ENCODE peak calls at places on chromosomes 5 and 9, in five cellular contexts. W is A549, X is HepG2, C is K562, G is SK-N-SH. F is an unnamed sample.

GRCh38 chr9:22237497-22238363 is 208.9 kb upstream of the DMRTA1 start:
- DNase-seq in X (peak), C (no peak), G (no peak), W (peak), F (peak)

GRCh38 chr5:31064215-31064614 is 129.3 kb upstream of the CDH6 start:
- DNase-seq in C (no peak), W (no peak), X (no peak), G (no peak), F (no peak)

GRCh38 chr5:84578226-84578625 is 193.5 kb upstream of the EDIL3 start:
- DNase-seq in C (no peak), X (no peak), W (no peak), G (no peak), F (no peak)

GRCh38 chr9:133686642-133687575 is 50.7 kb downstream of the DBH start:
- DNase-seq in X (no peak), G (no peak), C (no peak), W (no peak), F (no peak)

GRCh38 chr5:78534148-78535009 is 114.2 kb downstream of the LHFPL2 start:
- DNase-seq in W (no peak), C (peak), G (no peak), X (no peak), F (no peak)

GRCh38 chr5:117103703-117104102 is 529.1 kb upstream of the SEMA6A start:
- DNase-seq in W (no peak), G (peak), X (no peak), C (no peak), F (no peak)

GRCh38 chr9:130825051-130825651 is 9.9 kb upstream of the ABL1 start:
- DNase-seq in W (no peak), G (peak), C (peak), X (no peak), F (no peak)

GRCh38 chr9:94980947-94981632 is 254.6 kb downstream of the AOPEP start:
- DNase-seq in G (peak), W (no peak), C (no peak), X (no peak), F (no peak)

GRCh38 chr5:1726956-1727355 is 72.7 kb downstream of the MRPL36 start:
- DNase-seq in G (no peak), X (no peak), W (no peak), C (no peak), F (no peak)

GRCh38 chr9:137665697-137666504 is 47.1 kb downstream of the EHMT1 start:
- DNase-seq in C (no peak), W (no peak), X (no peak), G (no peak), F (no peak)

GRCh38 chr9:112361602-112362001 is 18.3 kb upstream of the HSDL2 start:
- DNase-seq in X (peak), W (peak), G (peak), C (no peak), F (peak)

GRCh38 chr5:142204219-142204618 is 95.6 kb downstream of the NDFIP1 start:
- DNase-seq in C (no peak), G (no peak), W (no peak), X (no peak), F (no peak)

GRCh38 chr5:1252681-1253080 is 27.5 kb downstream of the SLC6A18 start:
- DNase-seq in C (no peak), W (no peak), X (no peak), G (no peak), F (no peak)

GRCh38 chr9:121359358-121360294 is 10.4 kb downstream of the STOM start:
- DNase-seq in C (no peak), X (no peak), W (no peak), G (no peak), F (no peak)

GRCh38 chr9:137458194-137459146 is 664 bp downstream of the NSMF start:
- DNase-seq in C (no peak), W (no peak), X (no peak), G (peak), F (no peak)

GRCh38 chr5:16454686-16455085 is 10.9 kb downstream of the ZNF622 start:
- DNase-seq in G (no peak), W (no peak), X (no peak), C (peak), F (no peak)

GRCh38 chr9:91516781-91517180 is 93.1 kb upstream of the NFIL3 start:
- DNase-seq in W (no peak), X (no peak), C (no peak), G (no peak), F (no peak)

GRCh38 chr5:34712565-34712964 is 56.4 kb downstream of the RAI14 start:
- DNase-seq in C (no peak), W (no peak), X (no peak), G (no peak), F (no peak)

GRCh38 chr5:1171340-1171941 is 30.0 kb upstream of the SLC6A19 start:
- DNase-seq in X (no peak), G (no peak), W (peak), C (no peak), F (no peak)

GRCh38 chr9:79011461-79011860 is 560.3 kb upstream of the TLE4 start:
- DNase-seq in W (no peak), X (no peak), G (no peak), C (no peak), F (no peak)

GRCh38 chr9:80699551-80699998 is 989.8 kb downstream of the TLE1 start:
- DNase-seq in W (no peak), C (no peak), G (no peak), X (no peak), F (no peak)

GRCh38 chr9:85258823-85259370 is 482.9 kb downstream of the AGTPBP1 start:
- DNase-seq in C (peak), X (peak), W (peak), G (peak), F (peak)

GRCh38 chr9:71146511-71146910 is 25.1 kb upstream of the TRPM3 start:
- DNase-seq in C (no peak), X (no peak), G (no peak), W (no peak), F (no peak)

GRCh38 chr5:67963789-67964519 is 251.6 kb upstream of the PIK3R1 start:
- DNase-seq in C (no peak), G (no peak), X (no peak), W (no peak), F (no peak)

GRCh38 chr5:152817311-152817710 is 412.2 kb upstream of the NMUR2 start:
- DNase-seq in G (no peak), W (no peak), C (no peak), X (no peak), F (no peak)

GRCh38 chr9:111038336-111039202 is at the start of gene LPAR1:
- DNase-seq in W (peak), C (no peak), G (peak), X (no peak), F (peak)

GRCh38 chr5:68745459-68745858 is 348.4 kb upstream of the SLC30A5 start:
- DNase-seq in G (no peak), W (peak), C (peak), X (no peak), F (no peak)

GRCh38 chr5:64691333-64691732 is 1.0 kb downstream of the SHISAL2B start:
- DNase-seq in X (no peak), W (peak), G (no peak), C (no peak), F (no peak)

GRCh38 chr9:88593537-88594185 is 58.7 kb downstream of the NXNL2 start:
- DNase-seq in G (peak), W (peak), X (peak), C (peak), F (peak)

GRCh38 chr5:72427488-72428437 is 79.4 kb downstream of the ZNF366 start:
- DNase-seq in W (no peak), G (no peak), X (no peak), C (no peak), F (no peak)

GRCh38 chr9:89597711-89598707 is 6.8 kb upstream of the GADD45G start:
- DNase-seq in X (peak), C (peak), W (peak), G (peak), F (no peak)

GRCh38 chr5:38640012-38640395 is 83.6 kb upstream of the LIFR start:
- DNase-seq in C (no peak), W (peak), X (no peak), G (no peak), F (no peak)

GRCh38 chr9:70110194-70111041 is 66.8 kb downstream of the MAMDC2 start:
- DNase-seq in C (no peak), X (no peak), G (no peak), W (no peak), F (no peak)

GRCh38 chr9:25917593-25918426 is 239.6 kb upstream of the TUSC1 start:
- DNase-seq in G (no peak), X (no peak), C (no peak), W (no peak), F (no peak)

GRCh38 chr9:134546231-134546731 is 95.3 kb upstream of the COL5A1 start:
- DNase-seq in X (no peak), G (no peak), C (no peak), W (no peak), F (no peak)

GRCh38 chr5:97009212-97009898 is 73.5 kb downstream of the LNPEP start:
- DNase-seq in C (peak), G (peak), W (no peak), X (no peak), F (no peak)

GRCh38 chr9:86128235-86128822 is 29.0 kb upstream of the GOLM1 start:
- DNase-seq in C (no peak), G (no peak), X (no peak), W (no peak), F (no peak)

DNA sequence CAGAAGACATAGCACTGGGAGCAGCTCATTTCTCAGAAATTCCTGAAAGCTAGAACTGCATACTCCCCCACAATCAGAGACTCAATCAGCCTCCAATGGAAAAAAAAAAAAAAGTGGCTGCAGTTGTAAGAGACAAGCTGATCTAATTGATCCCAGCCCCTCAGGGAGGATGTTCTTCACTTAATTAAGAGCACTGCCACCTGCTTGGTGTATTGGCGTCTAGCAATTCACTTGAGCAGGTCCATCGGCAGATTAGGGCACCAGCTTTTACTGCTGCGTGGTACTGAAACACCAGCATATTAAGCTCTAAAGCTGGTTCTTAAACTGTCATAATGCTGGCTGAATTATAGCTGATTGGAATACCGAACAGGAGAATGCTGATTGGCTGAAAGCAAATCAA is 1890.1 kb upstream of the WWC1 start:
- DNase-seq in X (no peak), W (no peak), C (no peak), G (peak), F (no peak)
- TF ChIP-seq REST in X (no peak), W (no peak), C (no peak), G (no peak), F (no peak)

GRCh38 chr9:99663297-99663696 is 158.4 kb upstream of the NR4A3 start:
- DNase-seq in X (no peak), W (no peak), C (no peak), G (no peak), F (no peak)

GRCh38 chr9:99666571-99666970 is 155.1 kb upstream of the NR4A3 start:
- DNase-seq in G (peak), W (no peak), C (no peak), X (no peak), F (no peak)
- TF ChIP-seq RAD21 in G (no peak), W (no peak), C (no peak), X (no peak), F (no peak)

GRCh38 chr5:7851240-7851592 is 283 bp upstream of the CFAP90 start:
- DNase-seq in C (no peak), W (no peak), X (no peak), G (no peak), F (no peak)

GRCh38 chr5:7850241-7850532 is 746 bp downstream of the CFAP90 start:
- DNase-seq in G (no peak), W (no peak), X (peak), C (no peak), F (no peak)

GRCh38 chr5:7849531-7850240 is 1.2 kb downstream of the CFAP90 start:
- DNase-seq in X (peak), C (no peak), W (peak), G (peak), F (no peak)

GRCh38 chr5:7851617-7852289 is 820 bp upstream of the CFAP90 start:
- DNase-seq in W (no peak), G (no peak), C (no peak), X (peak), F (no peak)

DNA sequence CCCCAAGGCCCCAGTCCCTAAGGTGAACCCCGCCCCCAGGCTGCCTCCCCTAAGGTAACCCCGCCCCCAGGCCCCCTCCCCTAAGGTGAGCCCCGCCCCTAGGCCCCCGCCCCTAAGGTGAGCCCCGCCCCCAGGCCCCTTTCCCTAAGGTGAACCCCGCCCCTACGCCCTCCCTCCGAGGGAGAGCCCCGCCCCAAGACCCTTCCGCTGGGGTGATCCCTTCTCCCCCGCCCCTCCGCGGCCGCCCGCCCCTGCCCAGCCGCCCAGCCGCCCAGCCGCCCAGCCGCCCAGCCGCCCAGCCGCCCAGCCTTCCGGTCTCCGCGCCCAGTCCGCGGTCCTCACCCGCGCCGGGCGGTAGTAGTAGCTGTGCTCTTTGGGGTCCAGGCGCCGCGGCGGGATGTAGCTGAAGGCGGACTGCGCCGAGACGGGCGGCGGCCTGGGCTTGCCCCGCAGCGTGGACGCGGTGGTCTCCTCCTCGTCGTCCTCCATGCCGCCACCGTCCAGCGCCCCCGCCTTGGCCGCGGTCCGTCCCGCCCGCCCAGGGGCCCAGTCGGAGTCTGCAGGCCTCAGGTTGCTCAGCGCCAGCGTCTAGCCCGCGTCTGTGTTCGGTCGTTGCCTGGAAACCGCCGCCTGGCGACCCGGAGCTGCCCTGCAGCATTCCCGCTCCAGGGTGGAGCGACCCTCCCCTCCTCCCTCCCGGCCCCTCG is at the start of gene CFAP90:
- DNase-seq in C (no peak), G (peak), W (peak), X (peak), F (no peak)
- TF ChIP-seq REST in C (no peak), G (no peak), W (no peak), X (no peak), F (no peak)

DNA sequence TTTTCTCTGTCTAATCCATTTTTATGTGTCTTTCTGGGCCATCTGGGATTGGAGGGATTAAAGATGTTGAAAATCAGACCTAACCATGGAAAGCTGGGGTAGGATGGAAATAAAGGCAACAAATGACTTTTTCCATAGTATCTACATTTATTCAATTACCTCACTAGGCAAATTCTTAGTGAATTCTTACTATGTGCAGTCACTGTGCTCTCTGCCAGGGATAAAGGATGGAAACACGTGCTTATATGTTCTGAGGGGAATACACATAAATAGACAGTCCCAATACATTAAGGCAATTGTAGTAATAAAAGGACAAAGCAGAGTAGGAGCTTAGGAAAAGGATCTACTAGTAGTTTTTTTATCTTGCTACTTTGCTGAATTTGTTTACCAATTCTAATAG is 214.2 kb downstream of the PRR16 start:
- DNase-seq in W (no peak), C (no peak), G (no peak), X (no peak), F (no peak)
- TF ChIP-seq RAD21 in W (no peak), C (no peak), G (no peak), X (no peak), F (no peak)

DNA sequence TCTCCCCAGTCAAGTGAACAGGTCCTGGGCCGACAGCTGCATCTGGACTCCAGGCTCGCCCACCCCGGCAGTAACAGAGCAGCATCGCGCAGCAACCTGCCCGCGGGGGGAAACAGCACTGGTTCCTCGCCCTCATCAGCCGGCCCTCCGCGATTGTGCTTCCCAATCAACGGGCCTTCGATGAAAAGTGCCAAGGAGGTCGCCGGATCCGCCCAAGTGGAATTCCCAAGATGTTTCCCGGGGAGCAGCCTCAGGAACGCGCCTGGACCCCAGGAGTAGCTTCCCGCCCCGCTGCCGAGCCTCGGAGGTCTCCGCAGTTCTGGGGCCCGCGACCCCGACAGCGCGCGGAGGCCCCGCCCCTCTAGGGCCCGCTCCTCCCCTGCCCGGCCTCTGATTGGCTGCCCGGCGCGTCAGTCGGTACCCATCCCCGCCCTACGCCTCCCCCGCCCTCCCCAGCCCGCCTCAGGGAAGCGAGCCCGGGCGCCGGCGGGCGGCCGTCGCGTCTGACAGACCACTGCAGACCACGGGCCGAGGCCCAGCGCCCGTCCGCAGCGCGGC is at the start of gene OTULINL:
- DNase-seq in W (peak), X (peak), C (peak), G (peak), F (peak)
- TF ChIP-seq REST in W (no peak), X (no peak), C (no peak), G (no peak), F (no peak)